ENCODE peak calls at places on chromosome 10, in nine cellular contexts. O, E, L, J, T, C, Q, V and R are unnamed samples. For H3K27me3, the result is how much of the 10 kb centered on the place peaks cover.

GRCh38 chr10:97183314-97183713 is 2.4 kb downstream of the SLIT1 start:
- DNase-seq in E (no peak), Q (no peak), T (no peak), L (no peak), C (no peak), J (no peak), V (no peak), O (no peak), R (no peak)

GRCh38 chr10:103678104-103678526 is 177.3 kb downstream of the SH3PXD2A start:
- DNase-seq in E (no peak), Q (peak), C (peak), V (peak), J (no peak), O (no peak), T (peak), L (peak), R (peak)

GRCh38 chr10:91090761-91091529 is 129.5 kb upstream of the PCGF5 start:
- DNase-seq in O (no peak), T (no peak), V (peak), J (no peak), Q (no peak), E (no peak), C (no peak), L (no peak), R (no peak)

GRCh38 chr10:103542764-103543616 is 49.5 kb downstream of the NEURL1 start:
- DNase-seq in E (peak), Q (peak), O (peak), J (peak), C (no peak), L (peak), T (peak), V (peak), R (peak)

GRCh38 chr10:72659694-72660093 is 32.2 kb upstream of the MCU start:
- DNase-seq in L (no peak), E (no peak), T (no peak), J (no peak), O (no peak), V (no peak), C (no peak), Q (no peak), R (no peak)

GRCh38 chr10:119090026-119090808 is 9.6 kb upstream of the EIF3A start:
- DNase-seq in O (no peak), Q (no peak), T (no peak), L (peak), V (no peak), J (no peak), E (no peak), C (no peak), R (no peak)

GRCh38 chr10:78588194-78588811 is 480.5 kb upstream of the ZMIZ1 start:
- DNase-seq in V (peak), L (peak), C (no peak), Q (peak), J (no peak), O (no peak), T (peak), E (no peak), R (no peak)

GRCh38 chr10:79176052-79176501 is 107.3 kb downstream of the ZMIZ1 start:
- DNase-seq in Q (peak), O (no peak), C (no peak), V (no peak), T (no peak), J (no peak), E (no peak), L (no peak), R (no peak)

GRCh38 chr10:118447478-118447877 is 105.4 kb upstream of the FAM204A start:
- DNase-seq in L (peak), Q (no peak), T (peak), J (no peak), O (no peak), C (peak), V (peak), E (peak), R (no peak)

GRCh38 chr10:121519411-121519810 is 78.8 kb downstream of the FGFR2 start:
- DNase-seq in O (no peak), T (no peak), Q (no peak), V (no peak), J (no peak), C (no peak), E (no peak), L (no peak), R (no peak)

GRCh38 chr10:2744547-2745212 is 322.7 kb upstream of the PFKP start:
- DNase-seq in L (no peak), J (no peak), T (no peak), O (no peak), E (no peak), V (no peak), C (no peak), Q (no peak), R (no peak)

GRCh38 chr10:45410807-45411606 is 37.0 kb downstream of the ALOX5 start:
- DNase-seq in C (no peak), L (no peak), E (no peak), Q (no peak), J (no peak), V (no peak), O (no peak), T (no peak), R (no peak)
- TF ChIP-seq CTCF in C (no peak), L (no peak), E (no peak), Q (no peak), J (no peak), V (no peak), O (no peak), T (no peak), R (no peak)

DNA sequence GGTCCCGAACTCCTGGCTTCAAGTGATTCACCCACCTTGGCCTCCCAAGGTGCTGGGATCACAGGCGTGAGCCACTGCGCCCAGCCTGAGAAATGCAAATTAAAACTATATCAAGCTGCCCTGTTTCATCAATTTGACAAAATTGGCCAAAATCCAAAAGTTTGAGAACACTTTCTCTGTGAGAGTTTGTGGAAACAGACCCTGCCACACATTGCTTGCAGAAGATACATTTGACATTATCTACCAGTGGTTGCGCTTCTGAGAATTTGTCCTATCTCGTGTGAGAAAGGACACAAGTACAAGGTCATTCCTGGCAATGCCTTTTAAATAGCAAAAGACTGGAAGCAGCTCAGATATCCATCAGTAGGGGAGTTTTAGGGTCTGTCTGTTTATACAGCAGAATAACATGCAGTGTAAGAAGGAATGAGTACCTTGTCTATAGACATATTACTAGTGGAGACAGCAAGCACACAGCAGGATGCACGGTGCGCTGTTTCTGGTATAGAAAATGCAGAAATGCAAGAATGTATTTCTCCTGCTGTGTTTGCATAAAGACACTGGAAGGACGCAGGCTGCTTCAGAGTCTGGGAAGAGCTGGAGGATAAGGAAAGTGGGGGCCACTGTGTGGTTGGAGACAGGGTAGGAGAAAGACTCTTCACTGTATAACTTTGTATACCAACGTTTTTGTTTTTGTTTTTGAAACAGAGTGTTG is 4.3 kb downstream of the LHPP start:
- DNase-seq in O (no peak), J (no peak), V (no peak), Q (no peak), E (no peak), L (no peak), T (no peak), C (no peak), R (no peak)
- H3K4me3 ChIP-seq in O (no peak), J (no peak), V (no peak), Q (no peak), E (no peak), L (no peak), T (no peak), C (no peak), R (no peak)

DNA sequence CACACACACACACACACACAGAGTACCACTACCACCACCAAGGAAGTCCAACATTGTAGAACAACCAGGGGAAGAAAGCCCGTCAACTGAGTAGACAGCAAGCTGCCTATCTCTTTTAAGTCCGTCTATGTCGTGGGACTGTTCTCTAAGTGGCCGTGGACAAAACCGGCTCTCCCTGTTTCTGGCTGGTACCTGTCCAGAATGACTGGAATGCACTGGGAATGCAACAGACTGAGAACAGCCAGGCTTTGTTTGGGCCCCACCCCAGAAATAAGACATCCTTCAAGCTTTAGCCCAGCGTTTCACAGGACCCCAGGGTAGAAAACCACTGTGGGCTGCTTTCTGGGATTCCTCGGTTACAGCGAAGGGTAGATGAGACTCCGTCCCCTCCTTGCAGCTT is 203.6 kb downstream of the TCERG1L start:
- DNase-seq in E (peak), Q (no peak), C (no peak), L (no peak), V (no peak), J (no peak), O (no peak), T (no peak), R (no peak)
- H3K27me3 ChIP-seq in E (under half), Q (under half), C (under half), L (under half), V (under half), J (under half), O (under half), T (under half), R (under half)

GRCh38 chr10:34249634-34250033 is 565.5 kb downstream of the PARD3 start:
- DNase-seq in L (no peak), T (no peak), V (no peak), C (no peak), Q (no peak), E (no peak), O (no peak), J (no peak), R (no peak)
- TF ChIP-seq CTCF in L (no peak), T (no peak), V (no peak), C (no peak), Q (no peak), E (peak), O (no peak), J (peak), R (peak)

GRCh38 chr10:11743461-11744338 is 1.5 kb downstream of the ECHDC3 start:
- DNase-seq in O (no peak), J (no peak), T (no peak), L (no peak), C (no peak), Q (no peak), V (no peak), E (no peak), R (no peak)
- H3K4me3 ChIP-seq in O (peak), J (peak), T (no peak), L (no peak), C (no peak), Q (no peak), V (no peak), E (peak), R (peak)

DNA sequence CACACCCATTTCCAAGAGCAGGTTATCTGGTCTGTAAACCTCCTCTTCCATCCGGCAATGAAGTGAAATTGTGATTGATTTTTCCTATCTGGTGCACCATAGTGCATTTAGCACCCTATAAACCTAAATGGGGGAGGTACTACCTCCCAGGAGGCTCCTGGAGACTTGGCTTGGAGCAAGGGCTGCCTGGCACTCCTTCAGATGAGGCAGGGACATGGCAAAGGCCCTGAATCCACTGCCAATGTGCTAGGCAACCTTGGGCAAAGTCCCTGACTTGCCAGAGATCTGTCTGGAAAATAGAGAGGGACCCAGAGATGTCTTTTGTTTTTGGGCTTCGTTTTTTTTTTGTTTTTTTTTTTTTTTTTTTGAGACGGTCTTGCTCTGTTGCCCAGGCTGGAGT is 6.7 kb upstream of the GRID1 start:
- DNase-seq in T (no peak), E (no peak), C (no peak), Q (no peak), V (no peak), J (no peak), L (no peak), O (no peak), R (no peak)
- H3K27me3 ChIP-seq in T (under half), E (under half), C (half or more), Q (half or more), V (under half), J (under half), L (half or more), O (under half), R (under half)